ENCODE peak calls at places on chromosomes 7 and 10, in six cellular contexts. H is activated T-cell treated with anti-CD3 and anti-CD28 coated beads, Interleukin-2, amount 50 U/mL, for 72 hours; M is aorta; Y is activated CD8-positive, alpha-beta T cell treated with anti-CD3 and anti-CD28 coated beads, Interleukin-2, amount 10 ng/mL, durations not matched to agents 7 days and 5 days; X is body of pancreas; B is heart right ventricle. S is an unnamed sample.

GRCh38 chr7:133619491-133619890 is 366.6 kb downstream of the EXOC4 start:
- ATAC-seq in H (no peak), M (no peak), Y (no peak), X (no peak), B (no peak), S (no peak)

GRCh38 chr10:58791137-58791536 is 278.5 kb downstream of the BICC1 start:
- ATAC-seq in H (no peak), M (peak; percentile 70), Y (no peak), X (no peak), B (no peak), S (no peak)

GRCh38 chr10:59108886-59109288 is 67.6 kb upstream of the PHYHIPL start:
- ATAC-seq in H (no peak), M (no peak), Y (no peak), X (peak; percentile 91), B (no peak), S (no peak)

GRCh38 chr7:152544481-152544927 is 108.7 kb upstream of the KMT2C start:
- ATAC-seq in H (no peak), M (no peak), Y (no peak), X (no peak), B (no peak), S (no peak)

GRCh38 chr10:30459283-30459682 is 25.3 kb downstream of the MAP3K8 start:
- ATAC-seq in H (no peak), M (no peak), Y (no peak), X (no peak), B (no peak), S (no peak)

GRCh38 chr7:16695621-16696237 is 49.7 kb downstream of the BZW2 start:
- ATAC-seq in H (no peak), M (no peak), Y (no peak), X (peak; percentile 77), B (peak; percentile 75), S (no peak)

GRCh38 chr7:17275749-17276671 is 22.4 kb upstream of the AHR start:
- ATAC-seq in H (no peak), M (peak; percentile 88), Y (no peak), X (peak; percentile 87), B (peak; percentile 80), S (no peak)

GRCh38 chr7:156954941-156955340 is 5.4 kb downstream of the NOM1 start:
- ATAC-seq in H (no peak), M (no peak), Y (no peak), X (no peak), B (no peak), S (no peak)

GRCh38 chr7:149882264-149883048 is 8.7 kb downstream of the ATP6V0E2 start:
- ATAC-seq in H (no peak), M (no peak), Y (no peak), X (peak; percentile 57), B (no peak), S (no peak)

GRCh38 chr10:44316187-44316921 is 68.5 kb downstream of the CXCL12 start:
- ATAC-seq in H (peak; percentile 79), M (no peak), Y (peak; percentile 15), X (peak; percentile 72), B (no peak), S (peak; percentile 60)

GRCh38 chr7:20329389-20330175 is 1.1 kb upstream of the ITGB8 start:
- ATAC-seq in H (no peak), M (peak; percentile 71), Y (no peak), X (peak; percentile 68), B (peak; percentile 54), S (peak; percentile 18)

GRCh38 chr10:3411044-3411443 is 238.5 kb upstream of the PITRM1 start:
- ATAC-seq in H (no peak), M (peak; percentile 49), Y (no peak), X (no peak), B (no peak), S (no peak)

GRCh38 chr7:115099906-115100305 is 178.0 kb downstream of the MDFIC start:
- ATAC-seq in H (no peak), M (peak; percentile 64), Y (no peak), X (peak; percentile 89), B (no peak), S (peak; percentile 40)

GRCh38 chr10:21030096-21030495 is 133.0 kb upstream of the NEBL start:
- ATAC-seq in H (no peak), M (no peak), Y (no peak), X (no peak), B (no peak), S (no peak)

GRCh38 chr7:253491-254336 is 36.3 kb upstream of the FOXL3 start:
- ATAC-seq in H (no peak), M (no peak), Y (no peak), X (no peak), B (no peak), S (no peak)

GRCh38 chr10:19705273-19705672 is 111.0 kb upstream of the PLXDC2 start:
- ATAC-seq in H (no peak), M (no peak), Y (no peak), X (no peak), B (peak; percentile 61), S (no peak)

GRCh38 chr10:6383099-6383812 is 180.5 kb downstream of the PFKFB3 start:
- ATAC-seq in H (no peak), M (peak; percentile 77), Y (no peak), X (no peak), B (no peak), S (no peak)

GRCh38 chr7:48389977-48390376 is 218.7 kb downstream of the ABCA13 start:
- ATAC-seq in H (peak; percentile 38), M (no peak), Y (no peak), X (no peak), B (no peak), S (no peak)

GRCh38 chr10:69780070-69780469 is 21.6 kb upstream of the COL13A1 start:
- ATAC-seq in H (no peak), M (no peak), Y (no peak), X (no peak), B (no peak), S (no peak)

GRCh38 chr7:105429746-105430612 is 41.3 kb upstream of the SRPK2 start:
- ATAC-seq in H (peak; percentile 40), M (no peak), Y (peak; percentile 64), X (peak; percentile 69), B (no peak), S (no peak)

GRCh38 chr7:1580422-1581030 is 10.7 kb upstream of the PSMG3 start:
- ATAC-seq in H (no peak), M (no peak), Y (no peak), X (no peak), B (no peak), S (no peak)

GRCh38 chr7:157318015-157318706 is 18.6 kb upstream of the DNAJB6 start:
- ATAC-seq in H (peak; percentile 98), M (no peak), Y (peak; percentile 67), X (no peak), B (no peak), S (peak; percentile 100)

GRCh38 chr10:60444494-60445064 is 54.9 kb upstream of the ANK3 start:
- ATAC-seq in H (no peak), M (no peak), Y (no peak), X (no peak), B (no peak), S (no peak)

GRCh38 chr10:112739219-112739969 is 210.7 kb upstream of the TCF7L2 start:
- ATAC-seq in H (no peak), M (no peak), Y (no peak), X (no peak), B (no peak), S (no peak)

GRCh38 chr7:154844955-154845354 is 158.0 kb downstream of the PAXIP1 start:
- ATAC-seq in H (no peak), M (no peak), Y (no peak), X (no peak), B (no peak), S (no peak)

GRCh38 chr7:8042796-8043535 is 74.4 kb downstream of the GLCCI1 start:
- ATAC-seq in H (no peak), M (no peak), Y (no peak), X (no peak), B (no peak), S (no peak)

GRCh38 chr7:542935-543789 is 23.5 kb upstream of the PDGFA start:
- ATAC-seq in H (peak; percentile 83), M (peak; percentile 63), Y (no peak), X (no peak), B (peak; percentile 10), S (peak; percentile 90)